ENCODE peak calls at places on chromosomes 16 and 17, in nine cellular contexts. J is progenitor cell of endocrine pancreas; A is pancreas; N is CD4-positive, alpha-beta T cell; T is CD8-positive, alpha-beta T cell; S is ascending aorta; H is kidney; L is IMR-90; B is coronary artery. O is an unnamed sample.

GRCh38 chr16:57815987-57816745 is 13.9 kb upstream of the KIFC3 start:
- DNase-seq in J (peak), H (peak), N (no peak), S (peak), L (peak), A (peak), T (peak), B (peak), O (no peak)

GRCh38 chr16:72425571-72426341 is 253.8 kb upstream of the PMFBP1 start:
- DNase-seq in J (no peak), S (no peak), T (no peak), L (no peak), H (no peak), A (no peak), B (no peak), N (no peak), O (no peak)

GRCh38 chr16:9408297-9408696 is 316.9 kb downstream of the HAPSTR1 start:
- DNase-seq in B (no peak), N (no peak), T (no peak), J (no peak), A (no peak), S (no peak), L (no peak), H (no peak), O (no peak)

GRCh38 chr17:21193031-21193430 is 20.9 kb downstream of the TMEM11 start:
- DNase-seq in S (no peak), L (no peak), T (no peak), N (no peak), H (no peak), B (no peak), A (no peak), J (no peak), O (no peak)

GRCh38 chr17:57326348-57326747 is 70.0 kb downstream of the MSI2 start:
- DNase-seq in J (no peak), S (no peak), H (no peak), A (no peak), B (no peak), N (no peak), L (no peak), T (no peak), O (no peak)

GRCh38 chr16:76280421-76280820 is 3.2 kb downstream of the CNTNAP4 start:
- DNase-seq in H (no peak), N (no peak), B (no peak), J (no peak), A (no peak), T (no peak), L (no peak), S (no peak), O (no peak)

GRCh38 chr16:4936181-4936990 is 562 bp downstream of the PPL start:
- DNase-seq in L (no peak), J (peak), B (no peak), A (peak), S (no peak), T (no peak), H (peak), N (no peak), O (no peak)

GRCh38 chr17:32495347-32496253 is 8.8 kb downstream of the CDK5R1 start:
- DNase-seq in J (no peak), B (no peak), S (no peak), H (peak), A (no peak), N (no peak), L (peak), T (peak), O (no peak)

GRCh38 chr17:78446833-78447232 is 68.4 kb downstream of the PGS1 start:
- DNase-seq in J (no peak), B (no peak), L (no peak), S (no peak), H (no peak), T (no peak), N (no peak), A (no peak), O (no peak)

GRCh38 chr16:50050802-50051201 is 15.0 kb upstream of the HEATR3 start:
- DNase-seq in J (no peak), N (no peak), S (no peak), B (no peak), A (no peak), H (no peak), T (no peak), L (peak), O (no peak)

GRCh38 chr17:72565006-72565405 is 444.2 kb downstream of the SOX9 start:
- DNase-seq in A (no peak), T (no peak), B (no peak), J (no peak), S (no peak), H (no peak), L (no peak), N (no peak), O (no peak)

GRCh38 chr17:73746314-73747073 is 102.2 kb upstream of the SDK2 start:
- DNase-seq in H (no peak), T (no peak), A (no peak), L (no peak), B (no peak), N (no peak), S (no peak), J (no peak), O (no peak)

GRCh38 chr17:19365499-19365817 is 2.9 kb upstream of the B9D1 start:
- DNase-seq in J (no peak), L (no peak), N (no peak), T (no peak), H (no peak), S (no peak), B (no peak), A (no peak), O (no peak)

GRCh38 chr17:64063766-64064224 is 43.4 kb upstream of the ICAM2 start:
- DNase-seq in L (peak), H (peak), J (peak), B (no peak), A (peak), N (peak), S (no peak), T (peak), O (no peak)

GRCh38 chr16:59848314-59848713 is 1114.2 kb upstream of the GOT2 start:
- DNase-seq in L (no peak), B (no peak), A (no peak), H (no peak), T (no peak), S (no peak), N (no peak), J (no peak), O (no peak)

GRCh38 chr16:52128407-52128806 is 418.5 kb downstream of the TOX3 start:
- DNase-seq in B (no peak), T (no peak), N (no peak), S (no peak), A (no peak), L (no peak), H (no peak), J (no peak), O (no peak)

GRCh38 chr16:58399718-58400633 is 7.7 kb downstream of the GINS3 start:
- DNase-seq in J (no peak), N (no peak), S (no peak), A (no peak), B (no peak), T (no peak), H (no peak), L (peak), O (no peak)

GRCh38 chr16:85169333-85170065 is 57.2 kb upstream of the CIBAR2 start:
- DNase-seq in N (no peak), H (peak), S (no peak), A (no peak), B (no peak), J (no peak), L (no peak), T (no peak), O (no peak)

GRCh38 chr16:83137894-83138293 is 511.1 kb downstream of the CDH13 start:
- DNase-seq in T (no peak), L (no peak), N (no peak), A (no peak), J (no peak), H (no peak), S (no peak), B (no peak), O (no peak)

GRCh38 chr17:32445976-32446375 is 1.7 kb downstream of the PSMD11 start:
- DNase-seq in S (no peak), H (no peak), B (no peak), N (no peak), T (no peak), A (no peak), L (peak), J (no peak), O (no peak)

GRCh38 chr17:74754832-74755231 is 6.4 kb downstream of the NHERF1 start:
- DNase-seq in T (no peak), L (no peak), J (no peak), H (no peak), B (no peak), S (no peak), N (no peak), A (no peak), O (no peak)

GRCh38 chr17:37576281-37576680 is 32.9 kb downstream of the SYNRG start:
- DNase-seq in J (no peak), N (no peak), B (no peak), A (no peak), T (no peak), S (no peak), L (peak), H (no peak), O (no peak)

GRCh38 chr17:62617894-62618472 is 9.5 kb upstream of the MRC2 start:
- DNase-seq in L (peak), S (no peak), T (no peak), N (no peak), B (no peak), H (no peak), A (no peak), J (no peak), O (no peak)

GRCh38 chr17:52106638-52107261 is 51.8 kb downstream of the CA10 start:
- DNase-seq in A (peak), T (peak), H (no peak), N (no peak), B (no peak), S (no peak), L (no peak), J (peak), O (peak)

GRCh38 chr17:62807812-62808575 is at the start of gene MARCHF10:
- DNase-seq in S (no peak), H (peak), J (peak), B (no peak), T (peak), L (no peak), N (no peak), A (peak), O (no peak)

GRCh38 chr17:8125947-8126305 is 2.0 kb upstream of the HES7 start:
- DNase-seq in H (peak), S (no peak), B (no peak), A (no peak), T (no peak), L (no peak), J (no peak), N (no peak), O (no peak)

GRCh38 chr17:36529121-36529520 is 5.5 kb downstream of the MYO19 start:
- DNase-seq in A (no peak), L (peak), B (no peak), N (no peak), H (no peak), S (no peak), T (no peak), J (no peak), O (no peak)

GRCh38 chr16:70696952-70697600 is 11.2 kb upstream of the MTSS2 start:
- DNase-seq in L (no peak), H (no peak), B (no peak), A (no peak), T (peak), S (no peak), N (no peak), J (no peak), O (no peak)

GRCh38 chr16:19011169-19011731 is 27.5 kb downstream of the TMC7 start:
- DNase-seq in A (no peak), S (no peak), H (no peak), J (no peak), B (no peak), N (no peak), T (no peak), L (no peak), O (no peak)

GRCh38 chr17:17419621-17420020 is 57.2 kb upstream of the MED9 start:
- DNase-seq in H (no peak), N (no peak), B (no peak), T (no peak), A (no peak), J (no peak), S (no peak), L (no peak), O (no peak)

GRCh38 chr17:1629647-1630310 is 1.1 kb upstream of the SLC43A2 start:
- DNase-seq in T (peak), J (no peak), L (peak), N (peak), A (peak), H (peak), S (no peak), B (peak), O (peak)

GRCh38 chr17:64781394-64781793 is 119.3 kb upstream of the SMURF2 start:
- DNase-seq in B (no peak), S (no peak), N (peak), A (peak), J (no peak), T (peak), H (peak), L (no peak), O (no peak)

GRCh38 chr17:80023261-80024205 is 12.1 kb downstream of the TBC1D16 start:
- DNase-seq in T (no peak), L (no peak), B (no peak), H (no peak), A (no peak), J (no peak), N (no peak), S (no peak), O (no peak)

GRCh38 chr16:13099822-13100221 is 198.4 kb downstream of the SHISA9 start:
- DNase-seq in S (no peak), J (no peak), L (no peak), B (no peak), H (no peak), T (no peak), N (no peak), A (no peak), O (no peak)

GRCh38 chr17:77106874-77107358 is 33.9 kb upstream of the SEC14L1 start:
- DNase-seq in N (no peak), S (no peak), T (peak), H (no peak), B (no peak), L (no peak), A (no peak), J (no peak), O (no peak)

GRCh38 chr17:44002141-44002848 is 2.1 kb upstream of the NAGS start:
- DNase-seq in J (no peak), S (no peak), B (no peak), T (no peak), H (no peak), A (no peak), N (no peak), L (peak), O (no peak)

GRCh38 chr16:20363191-20363590 is 10.7 kb upstream of the UMOD start:
- DNase-seq in T (no peak), N (no peak), B (no peak), A (no peak), J (no peak), S (no peak), H (no peak), L (no peak), O (no peak)

GRCh38 chr16:20355114-20355782 is 2.7 kb upstream of the UMOD start:
- DNase-seq in A (no peak), S (no peak), J (no peak), T (no peak), H (no peak), L (no peak), B (no peak), N (no peak), O (no peak)

GRCh38 chr16:20364051-20364450 is 11.5 kb upstream of the UMOD start:
- DNase-seq in A (no peak), T (no peak), S (no peak), H (no peak), B (no peak), J (no peak), N (no peak), L (no peak), O (no peak)

GRCh38 chr16:20359997-20360396 is 7.5 kb upstream of the UMOD start:
- DNase-seq in B (no peak), T (no peak), J (no peak), H (no peak), L (no peak), A (no peak), N (no peak), S (no peak), O (no peak)
- TF ChIP-seq CTCF in B (no peak), T (no peak), J (peak), H (peak), L (no peak), A (peak), N (no peak), S (peak), O (no peak)

DNA sequence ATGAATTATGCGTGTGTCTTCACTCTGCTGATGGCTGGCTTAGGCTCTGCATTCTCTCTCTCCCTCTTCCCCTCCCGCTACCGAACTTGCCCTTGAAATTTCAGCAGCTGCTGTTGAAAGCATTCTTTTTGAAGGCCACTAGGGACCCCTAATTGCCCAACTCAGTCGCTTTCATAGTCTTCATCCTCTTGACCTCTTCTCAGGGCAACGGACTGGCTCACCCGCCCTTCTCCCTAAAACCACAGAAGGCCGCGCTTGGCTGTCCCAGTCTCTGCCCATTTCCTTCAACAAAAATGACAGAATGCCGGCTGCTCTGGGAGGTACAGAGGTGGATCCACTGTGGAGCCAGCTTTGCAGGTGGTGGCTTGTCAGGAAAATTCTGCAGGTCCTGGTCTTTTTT is 21.0 kb upstream of the FMNL1 start:
- DNase-seq in N (no peak), S (no peak), L (no peak), J (no peak), B (no peak), A (no peak), H (no peak), T (no peak), O (no peak)
- TF ChIP-seq CTCF in N (no peak), S (no peak), L (no peak), J (no peak), B (no peak), A (no peak), H (no peak), T (no peak), O (no peak)

DNA sequence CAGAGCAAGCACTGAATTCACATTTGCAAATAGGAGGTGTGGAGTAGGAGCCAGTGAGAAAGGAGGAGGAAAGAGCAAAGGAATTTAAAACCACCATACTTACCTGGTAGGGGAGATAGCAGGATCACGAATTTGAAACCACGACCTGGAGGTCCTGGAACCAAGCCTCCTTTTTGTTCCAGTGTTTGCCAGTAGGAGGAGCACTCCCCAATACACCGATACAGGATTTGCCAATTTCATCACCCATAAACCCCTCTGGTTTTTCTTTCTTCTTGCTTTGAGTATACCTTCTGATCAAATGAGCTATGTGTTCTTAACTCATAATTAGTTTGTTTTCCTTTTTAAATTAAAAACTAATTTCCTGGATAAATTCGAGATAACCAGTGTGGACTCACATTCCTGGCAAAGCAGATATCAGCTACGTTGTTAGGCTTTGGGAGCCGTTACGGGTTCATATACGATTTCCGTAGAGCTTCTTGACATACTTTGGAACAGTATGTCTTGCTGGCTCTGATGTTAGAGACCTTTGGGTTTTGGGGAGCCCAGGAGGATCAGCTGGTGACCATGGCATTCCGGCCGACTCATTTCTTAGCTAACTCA is 22.7 kb downstream of the BCO1 start:
- DNase-seq in B (no peak), S (no peak), H (peak), N (no peak), J (no peak), A (no peak), T (no peak), L (no peak), O (no peak)
- TF ChIP-seq CTCF in B (no peak), S (peak), H (peak), N (peak), J (peak), A (peak), T (peak), L (peak), O (no peak)

DNA sequence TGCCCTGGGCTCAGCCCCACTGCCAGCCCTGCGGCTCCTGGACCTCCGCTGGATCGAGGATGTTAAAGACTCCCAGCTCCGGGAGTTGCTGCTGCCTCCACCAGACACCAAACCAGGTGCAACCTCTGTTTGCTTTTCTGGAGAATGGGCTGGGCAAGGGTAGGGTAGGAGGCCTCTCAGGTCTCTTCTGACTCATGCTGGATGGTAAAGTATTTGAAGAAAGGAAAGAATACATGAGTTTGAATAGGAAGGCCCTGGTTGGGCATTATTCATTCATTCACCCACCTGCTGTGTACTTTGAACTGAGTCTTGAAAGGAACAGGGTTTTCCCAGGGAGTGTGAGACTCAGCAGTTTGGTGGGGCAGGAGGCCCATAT is 6.5 kb upstream of the ORAI3 start:
- DNase-seq in H (no peak), N (no peak), J (no peak), S (no peak), L (no peak), A (no peak), B (no peak), T (no peak), O (no peak)
- TF ChIP-seq CTCF in H (no peak), N (no peak), J (no peak), S (no peak), L (no peak), A (no peak), B (no peak), T (no peak), O (no peak)